ENCODE peak calls at places on chromosomes 13 and 19, in eight cellular contexts. One of them, this sample, is unnamed.

GRCh38 chr19:58385313-58386165 is 1.5 kb upstream of the RPS5 start:
- DNase-seq in activated T-cell treated with anti-CD3 and anti-CD28 coated beads, Interleukin-2, amount 50 U/mL, for 72 hours: peak
- DNase-seq in amniotic stem cell: no peak
- DNase-seq in stomach: no peak
- DNase-seq in CD4-positive, alpha-beta T cell: no peak
- DNase-seq in NCI-H2029: no peak
- DNase-seq in NCI-H187 treated with DMSO at 0.1 percent for 48 hours: no peak
- DNase-seq in NB4: peak
- DNase-seq in this sample: no peak

GRCh38 chr13:23608704-23609413 is 38.6 kb downstream of the TNFRSF19 start:
- DNase-seq in CD4-positive, alpha-beta T cell: no peak
- DNase-seq in NCI-H2029: no peak
- DNase-seq in activated T-cell treated with anti-CD3 and anti-CD28 coated beads, Interleukin-2, amount 50 U/mL, for 72 hours: no peak
- DNase-seq in NB4: no peak
- DNase-seq in stomach: no peak
- DNase-seq in NCI-H187 treated with DMSO at 0.1 percent for 48 hours: no peak
- DNase-seq in amniotic stem cell: no peak
- DNase-seq in this sample: peak

GRCh38 chr13:98443329-98443728 is 133.6 kb downstream of the STK24 start:
- DNase-seq in CD4-positive, alpha-beta T cell: no peak
- DNase-seq in stomach: no peak
- DNase-seq in amniotic stem cell: peak
- DNase-seq in NB4: peak
- DNase-seq in NCI-H187 treated with DMSO at 0.1 percent for 48 hours: no peak
- DNase-seq in NCI-H2029: no peak
- DNase-seq in activated T-cell treated with anti-CD3 and anti-CD28 coated beads, Interleukin-2, amount 50 U/mL, for 72 hours: no peak
- DNase-seq in this sample: no peak

GRCh38 chr19:39873385-39873784 is 27.2 kb upstream of the FBL start:
- DNase-seq in CD4-positive, alpha-beta T cell: no peak
- DNase-seq in activated T-cell treated with anti-CD3 and anti-CD28 coated beads, Interleukin-2, amount 50 U/mL, for 72 hours: no peak
- DNase-seq in NB4: no peak
- DNase-seq in NCI-H187 treated with DMSO at 0.1 percent for 48 hours: no peak
- DNase-seq in stomach: no peak
- DNase-seq in amniotic stem cell: no peak
- DNase-seq in NCI-H2029: no peak
- DNase-seq in this sample: no peak

GRCh38 chr19:17616961-17617806 is 61.7 kb downstream of the COLGALT1 start:
- DNase-seq in NCI-H2029: no peak
- DNase-seq in amniotic stem cell: no peak
- DNase-seq in NCI-H187 treated with DMSO at 0.1 percent for 48 hours: no peak
- DNase-seq in stomach: no peak
- DNase-seq in NB4: peak
- DNase-seq in CD4-positive, alpha-beta T cell: no peak
- DNase-seq in activated T-cell treated with anti-CD3 and anti-CD28 coated beads, Interleukin-2, amount 50 U/mL, for 72 hours: no peak
- DNase-seq in this sample: no peak

GRCh38 chr13:33931397-33931987 is 113.5 kb downstream of the RFC3 start:
- DNase-seq in stomach: no peak
- DNase-seq in CD4-positive, alpha-beta T cell: no peak
- DNase-seq in NB4: peak
- DNase-seq in NCI-H2029: peak
- DNase-seq in NCI-H187 treated with DMSO at 0.1 percent for 48 hours: no peak
- DNase-seq in amniotic stem cell: peak
- DNase-seq in activated T-cell treated with anti-CD3 and anti-CD28 coated beads, Interleukin-2, amount 50 U/mL, for 72 hours: no peak
- DNase-seq in this sample: no peak

GRCh38 chr13:93328943-93329342 is 102.3 kb downstream of the GPC6 start:
- DNase-seq in amniotic stem cell: no peak
- DNase-seq in activated T-cell treated with anti-CD3 and anti-CD28 coated beads, Interleukin-2, amount 50 U/mL, for 72 hours: no peak
- DNase-seq in NCI-H2029: no peak
- DNase-seq in stomach: no peak
- DNase-seq in NCI-H187 treated with DMSO at 0.1 percent for 48 hours: no peak
- DNase-seq in CD4-positive, alpha-beta T cell: no peak
- DNase-seq in NB4: no peak
- DNase-seq in this sample: no peak

GRCh38 chr13:111022241-111022640 is 92.9 kb upstream of the ARHGEF7 start:
- DNase-seq in amniotic stem cell: no peak
- DNase-seq in NB4: no peak
- DNase-seq in CD4-positive, alpha-beta T cell: no peak
- DNase-seq in activated T-cell treated with anti-CD3 and anti-CD28 coated beads, Interleukin-2, amount 50 U/mL, for 72 hours: no peak
- DNase-seq in NCI-H187 treated with DMSO at 0.1 percent for 48 hours: no peak
- DNase-seq in NCI-H2029: no peak
- DNase-seq in stomach: no peak
- DNase-seq in this sample: no peak

GRCh38 chr19:10412257-10412977 is 7.9 kb upstream of the PDE4A start:
- DNase-seq in NCI-H2029: no peak
- DNase-seq in NB4: peak
- DNase-seq in activated T-cell treated with anti-CD3 and anti-CD28 coated beads, Interleukin-2, amount 50 U/mL, for 72 hours: peak
- DNase-seq in NCI-H187 treated with DMSO at 0.1 percent for 48 hours: no peak
- DNase-seq in amniotic stem cell: no peak
- DNase-seq in CD4-positive, alpha-beta T cell: no peak
- DNase-seq in stomach: no peak
- DNase-seq in this sample: no peak

GRCh38 chr13:112028481-112028880 is 38.5 kb upstream of the SOX1 start:
- DNase-seq in NB4: no peak
- DNase-seq in activated T-cell treated with anti-CD3 and anti-CD28 coated beads, Interleukin-2, amount 50 U/mL, for 72 hours: no peak
- DNase-seq in amniotic stem cell: no peak
- DNase-seq in CD4-positive, alpha-beta T cell: no peak
- DNase-seq in NCI-H2029: no peak
- DNase-seq in stomach: no peak
- DNase-seq in NCI-H187 treated with DMSO at 0.1 percent for 48 hours: no peak
- DNase-seq in this sample: no peak

GRCh38 chr19:42965204-42965603 is 28.2 kb upstream of the PSG7 start:
- DNase-seq in activated T-cell treated with anti-CD3 and anti-CD28 coated beads, Interleukin-2, amount 50 U/mL, for 72 hours: no peak
- DNase-seq in stomach: no peak
- DNase-seq in amniotic stem cell: peak
- DNase-seq in NCI-H2029: no peak
- DNase-seq in CD4-positive, alpha-beta T cell: no peak
- DNase-seq in NCI-H187 treated with DMSO at 0.1 percent for 48 hours: no peak
- DNase-seq in NB4: no peak
- DNase-seq in this sample: no peak

GRCh38 chr13:59774511-59774911 is 389.2 kb downstream of the DIAPH3 start:
- DNase-seq in stomach: no peak
- DNase-seq in amniotic stem cell: no peak
- DNase-seq in NCI-H2029: no peak
- DNase-seq in NCI-H187 treated with DMSO at 0.1 percent for 48 hours: no peak
- DNase-seq in activated T-cell treated with anti-CD3 and anti-CD28 coated beads, Interleukin-2, amount 50 U/mL, for 72 hours: no peak
- DNase-seq in NB4: no peak
- DNase-seq in CD4-positive, alpha-beta T cell: no peak
- DNase-seq in this sample: no peak

GRCh38 chr13:60759499-60759898 is 362.5 kb downstream of the TDRD3 start:
- DNase-seq in activated T-cell treated with anti-CD3 and anti-CD28 coated beads, Interleukin-2, amount 50 U/mL, for 72 hours: no peak
- DNase-seq in NCI-H2029: no peak
- DNase-seq in CD4-positive, alpha-beta T cell: no peak
- DNase-seq in NCI-H187 treated with DMSO at 0.1 percent for 48 hours: no peak
- DNase-seq in NB4: no peak
- DNase-seq in stomach: peak
- DNase-seq in amniotic stem cell: no peak
- DNase-seq in this sample: no peak

GRCh38 chr19:54162241-54162805 is 2.8 kb upstream of the LENG1 start:
- DNase-seq in NCI-H2029: peak
- DNase-seq in NB4: peak
- DNase-seq in amniotic stem cell: no peak
- DNase-seq in NCI-H187 treated with DMSO at 0.1 percent for 48 hours: peak
- DNase-seq in activated T-cell treated with anti-CD3 and anti-CD28 coated beads, Interleukin-2, amount 50 U/mL, for 72 hours: peak
- DNase-seq in stomach: peak
- DNase-seq in CD4-positive, alpha-beta T cell: peak
- DNase-seq in this sample: peak

GRCh38 chr13:32537580-32538233 is 888 bp downstream of the N4BP2L2 start:
- DNase-seq in CD4-positive, alpha-beta T cell: peak
- DNase-seq in NCI-H2029: no peak
- DNase-seq in stomach: peak
- DNase-seq in activated T-cell treated with anti-CD3 and anti-CD28 coated beads, Interleukin-2, amount 50 U/mL, for 72 hours: peak
- DNase-seq in NB4: peak
- DNase-seq in amniotic stem cell: no peak
- DNase-seq in NCI-H187 treated with DMSO at 0.1 percent for 48 hours: no peak
- DNase-seq in this sample: peak

GRCh38 chr19:663682-664117 is 686 bp upstream of the RNF126 start:
- DNase-seq in stomach: no peak
- DNase-seq in NCI-H2029: no peak
- DNase-seq in NB4: no peak
- DNase-seq in NCI-H187 treated with DMSO at 0.1 percent for 48 hours: no peak
- DNase-seq in amniotic stem cell: no peak
- DNase-seq in activated T-cell treated with anti-CD3 and anti-CD28 coated beads, Interleukin-2, amount 50 U/mL, for 72 hours: no peak
- DNase-seq in CD4-positive, alpha-beta T cell: no peak
- DNase-seq in this sample: no peak

GRCh38 chr13:30618186-30618937 is 642 bp downstream of the USPL1 start:
- DNase-seq in stomach: peak
- DNase-seq in NCI-H187 treated with DMSO at 0.1 percent for 48 hours: no peak
- DNase-seq in NB4: peak
- DNase-seq in activated T-cell treated with anti-CD3 and anti-CD28 coated beads, Interleukin-2, amount 50 U/mL, for 72 hours: no peak
- DNase-seq in amniotic stem cell: no peak
- DNase-seq in CD4-positive, alpha-beta T cell: no peak
- DNase-seq in NCI-H2029: peak
- DNase-seq in this sample: no peak

GRCh38 chr19:43820098-43820860 is 6.8 kb upstream of the ZNF283 start:
- DNase-seq in CD4-positive, alpha-beta T cell: peak
- DNase-seq in stomach: no peak
- DNase-seq in NCI-H2029: no peak
- DNase-seq in NCI-H187 treated with DMSO at 0.1 percent for 48 hours: no peak
- DNase-seq in activated T-cell treated with anti-CD3 and anti-CD28 coated beads, Interleukin-2, amount 50 U/mL, for 72 hours: peak
- DNase-seq in amniotic stem cell: no peak
- DNase-seq in NB4: no peak
- DNase-seq in this sample: peak

This sample was measured in left ventricle myocardium inferior.